ENCODE peak calls at places on chromosome 21, in eight cellular contexts. N is GM20000, I is NB4, C is breast epithelium, W is adrenal gland, B is body of pancreas, A is choroid plexus epithelial cell, Z is MM.1S. H is an unnamed sample.

GRCh38 chr21:27721675-27722074 is 754.8 kb upstream of the ADAMTS5 start:
- DNase-seq in A (no peak), Z (no peak), C (no peak), W (no peak), B (no peak), N (no peak), I (no peak), H (no peak)

GRCh38 chr21:37503848-37504467 is 137.4 kb downstream of the DYRK1A start:
- DNase-seq in Z (no peak), C (no peak), W (no peak), N (no peak), B (no peak), I (no peak), A (peak; percentile 95), H (peak; percentile 35)

GRCh38 chr21:40334159-40334558 is 466.9 kb downstream of the PCP4 start:
- DNase-seq in N (no peak), I (no peak), Z (no peak), W (no peak), C (no peak), A (no peak), B (no peak), H (no peak)

GRCh38 chr21:8989883-8990325 is 1531.5 kb upstream of the TPTE start:
- DNase-seq in A (no peak), I (no peak), Z (no peak), B (no peak), W (no peak), C (no peak), N (no peak), H (no peak)

GRCh38 chr21:33618407-33618806 is 23.1 kb downstream of the CRYZL1 start:
- DNase-seq in B (no peak), I (no peak), W (no peak), N (no peak), A (no peak), Z (no peak), C (no peak), H (no peak)

GRCh38 chr21:14773777-14774345 is 227.7 kb upstream of the SAMSN1 start:
- DNase-seq in C (no peak), Z (peak; percentile 69), N (peak; percentile 22), A (peak; percentile 72), I (peak; percentile 67), W (peak; percentile 12), B (peak; percentile 74), H (peak; percentile 26)

GRCh38 chr21:38129711-38130110 is 127.1 kb upstream of the KCNJ15 start:
- DNase-seq in W (no peak), N (no peak), A (no peak), I (no peak), B (no peak), C (no peak), Z (no peak), H (no peak)

GRCh38 chr21:27645285-27645684 is 678.4 kb upstream of the ADAMTS5 start:
- DNase-seq in N (no peak), I (no peak), A (peak; percentile 29), B (no peak), W (no peak), Z (no peak), C (no peak), H (peak; percentile 31)

GRCh38 chr21:38334866-38335265 is 78.1 kb downstream of the KCNJ15 start:
- DNase-seq in A (no peak), I (no peak), W (no peak), B (no peak), Z (no peak), C (no peak), N (no peak), H (no peak)

DNA sequence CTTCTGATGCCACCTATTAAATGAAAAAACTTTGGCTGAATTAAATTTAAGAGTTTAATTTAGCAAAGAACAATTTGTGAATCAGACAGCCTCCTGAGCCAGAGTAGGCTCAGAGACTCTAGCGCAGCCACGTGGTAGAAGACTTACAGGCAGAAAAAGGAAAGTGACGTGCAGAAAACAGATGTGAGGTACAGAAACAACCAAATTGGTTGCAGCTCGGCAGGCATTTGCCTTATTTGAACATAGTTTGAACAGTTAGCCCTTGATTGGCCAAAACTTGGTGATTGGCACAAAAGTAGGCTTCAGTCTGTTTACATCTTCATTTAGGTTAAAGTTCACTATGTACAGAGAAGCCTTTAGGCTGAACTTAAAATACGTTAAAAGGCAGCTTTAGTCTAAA is 22.9 kb downstream of the TCP10L start:
- DNase-seq in I (no peak), B (peak; percentile 28), Z (peak; percentile 15), W (no peak), N (no peak), C (no peak), A (peak; percentile 91), H (peak; percentile 56)
- TF ChIP-seq CTCF in I (no peak), B (no peak), Z (peak; percentile 6), W (no peak), N (no peak), C (no peak), A (peak; percentile 75), H (peak; percentile 78)

GRCh38 chr21:26148834-26149354 is 21.7 kb downstream of the APP start:
- DNase-seq in I (no peak), A (peak; percentile 48), C (no peak), N (no peak), W (no peak), B (no peak), Z (no peak), H (peak; percentile 25)

GRCh38 chr21:26148071-26148470 is 22.5 kb downstream of the APP start:
- DNase-seq in B (no peak), Z (no peak), A (peak; percentile 46), I (no peak), N (no peak), C (no peak), W (no peak), H (peak; percentile 17)

GRCh38 chr21:26146681-26147080 is 23.9 kb downstream of the APP start:
- DNase-seq in N (no peak), I (no peak), B (no peak), Z (no peak), W (no peak), C (no peak), A (no peak), H (no peak)

GRCh38 chr21:26144026-26144425 is 26.5 kb downstream of the APP start:
- DNase-seq in Z (no peak), N (no peak), C (no peak), A (no peak), W (no peak), I (no peak), B (no peak), H (no peak)

GRCh38 chr21:26147535-26147934 is 23.0 kb downstream of the APP start:
- DNase-seq in N (no peak), I (no peak), Z (no peak), C (no peak), B (no peak), W (no peak), A (no peak), H (no peak)
- TF ChIP-seq CTCF in N (no peak), I (no peak), Z (no peak), C (no peak), B (no peak), W (no peak), A (no peak), H (no peak)

GRCh38 chr21:43619344-43619743 is 39.9 kb downstream of the HSF2BP start:
- DNase-seq in Z (no peak), N (no peak), C (no peak), W (no peak), I (no peak), B (no peak), A (no peak), H (no peak)

GRCh38 chr21:43623588-43623987 is 35.7 kb downstream of the HSF2BP start:
- DNase-seq in Z (no peak), C (no peak), W (no peak), A (no peak), I (no peak), B (no peak), N (no peak), H (no peak)

GRCh38 chr21:43618940-43619339 is 40.3 kb downstream of the HSF2BP start:
- DNase-seq in Z (no peak), A (no peak), C (no peak), N (no peak), I (no peak), B (no peak), W (no peak), H (no peak)

GRCh38 chr21:43622796-43623195 is 36.5 kb downstream of the HSF2BP start:
- DNase-seq in B (no peak), A (no peak), Z (no peak), I (no peak), W (no peak), C (no peak), N (no peak), H (no peak)

DNA sequence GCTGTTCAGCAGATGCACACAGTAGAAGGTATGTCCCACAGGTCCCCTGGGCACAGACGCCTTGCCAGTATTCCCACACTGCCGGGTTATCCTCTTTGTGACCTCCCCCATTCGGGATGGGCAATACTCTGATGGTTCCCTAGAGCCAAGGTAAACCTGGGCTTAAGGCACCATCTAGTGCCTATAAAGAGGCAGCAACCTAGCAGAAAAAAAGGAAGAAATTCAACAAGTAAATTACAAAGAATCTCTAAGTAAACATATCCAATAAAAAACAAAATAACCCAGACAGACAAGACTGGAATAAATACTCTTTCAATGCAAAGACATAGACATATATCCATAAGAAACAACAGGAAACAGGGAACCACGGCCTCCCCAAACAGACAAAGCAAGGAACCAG is 39.4 kb downstream of the HSF2BP start:
- DNase-seq in B (no peak), C (no peak), Z (no peak), N (no peak), W (no peak), A (no peak), I (no peak), H (no peak)
- TF ChIP-seq CTCF in B (no peak), C (no peak), Z (peak; percentile 29), N (no peak), W (no peak), A (peak; percentile 25), I (no peak), H (peak; percentile 27)

GRCh38 chr21:41611966-41612606 is 104.1 kb upstream of the TMPRSS2 start:
- DNase-seq in N (peak; percentile 35), I (peak; percentile 29), W (no peak), A (peak; percentile 20), C (peak; percentile 59), B (peak; percentile 52), Z (peak; percentile 81), H (no peak)

GRCh38 chr21:41613421-41613998 is 105.6 kb upstream of the TMPRSS2 start:
- DNase-seq in W (no peak), Z (no peak), C (no peak), B (no peak), A (no peak), I (no peak), N (no peak), H (no peak)

GRCh38 chr21:41614456-41615010 is 106.6 kb upstream of the TMPRSS2 start:
- DNase-seq in W (no peak), N (no peak), A (no peak), C (no peak), I (no peak), B (no peak), Z (no peak), H (no peak)

GRCh38 chr21:41611441-41611840 is 103.5 kb upstream of the TMPRSS2 start:
- DNase-seq in A (no peak), I (no peak), N (no peak), Z (no peak), C (no peak), W (no peak), B (no peak), H (no peak)

DNA sequence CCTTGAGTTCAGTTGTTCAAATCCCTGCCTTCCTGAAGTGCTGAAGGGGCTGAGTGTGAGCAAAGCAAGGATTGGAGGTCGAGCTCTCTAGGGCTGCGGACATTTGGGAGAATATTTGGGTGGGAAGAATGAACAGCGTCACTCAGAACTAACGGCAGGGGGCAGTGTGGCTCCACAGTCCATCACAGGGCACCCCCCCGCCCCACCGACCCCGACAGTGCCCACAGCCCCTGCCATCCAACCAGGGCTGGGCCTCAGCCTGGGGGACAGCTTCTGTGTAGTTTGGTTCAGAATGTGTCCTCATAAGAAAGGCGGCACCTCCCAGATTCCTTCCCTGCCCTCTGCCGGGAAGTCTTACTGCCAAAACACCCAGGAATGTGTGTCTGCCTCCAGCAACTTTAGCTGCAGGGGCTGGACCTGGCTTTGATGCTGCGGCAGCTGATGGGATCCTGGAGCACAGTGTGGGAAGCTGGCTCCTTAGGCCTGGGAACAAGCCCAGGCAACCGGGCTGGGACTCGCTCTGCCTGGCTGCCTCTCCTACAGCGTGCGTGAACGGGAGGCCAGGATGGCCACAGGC is 104.8 kb upstream of the TMPRSS2 start:
- DNase-seq in I (peak; percentile 45), B (peak; percentile 65), C (peak; percentile 98), N (peak; percentile 47), A (peak; percentile 79), Z (no peak), W (peak; percentile 39), H (peak; percentile 42)
- TF ChIP-seq CTCF in I (peak; percentile 56), B (peak; percentile 78), C (peak; percentile 83), N (peak; percentile 26), A (peak; percentile 83), Z (peak; percentile 59), W (peak; percentile 32), H (peak; percentile 83)